ENCODE peak calls at places on chromosomes 11 and 22, in ten cellular contexts. E, H, W, Z, P, F, G, I, O and X are unnamed samples.

GRCh38 chr22:22866381-22867111 is 21.1 kb upstream of the IGLL5 start:
- DNase-seq in H (no peak), W (no peak), G (no peak), Z (no peak), F (peak; percentile 54), P (no peak), O (no peak), E (peak; percentile 25), I (peak; percentile 2), X (no peak)

GRCh38 chr11:69425444-69425843 is 56.0 kb upstream of the LINC01488 start:
- DNase-seq in E (no peak), I (no peak), P (no peak), Z (no peak), F (no peak), O (no peak), G (no peak), W (no peak), H (no peak), X (no peak)

GRCh38 chr22:46149998-46150549 is at the start of gene PPARA:
- DNase-seq in G (peak; percentile 22), Z (peak; percentile 83), W (peak; percentile 51), P (peak; percentile 94), O (no peak), H (peak; percentile 39), I (peak; percentile 69), E (peak; percentile 65), F (peak; percentile 96), X (peak; percentile 91)

GRCh38 chr22:26958378-26958777 is 301.0 kb downstream of the MIAT start:
- DNase-seq in I (no peak), O (no peak), E (no peak), F (no peak), P (no peak), G (no peak), W (no peak), Z (no peak), H (no peak), X (no peak)

GRCh38 chr11:63020671-63021255 is 5.1 kb upstream of the SLC22A8 start:
- DNase-seq in H (no peak), Z (no peak), I (peak; percentile 12), E (no peak), G (peak; percentile 56), W (peak; percentile 31), P (peak; percentile 35), F (peak; percentile 55), O (no peak), X (peak; percentile 27)

GRCh38 chr11:128904872-128905344 is 13.8 kb downstream of the KCNJ5 start:
- DNase-seq in G (no peak), O (no peak), W (peak; percentile 6), P (peak; percentile 55), H (peak; percentile 32), I (peak; percentile 26), F (peak; percentile 18), Z (no peak), E (peak; percentile 40), X (no peak)

GRCh38 chr11:123371506-123372297 is 58.4 kb upstream of the GRAMD1B start:
- DNase-seq in Z (no peak), I (no peak), W (no peak), E (no peak), F (no peak), O (no peak), H (no peak), G (no peak), P (no peak), X (no peak)

GRCh38 chr11:113677648-113678047 is 28.5 kb downstream of the TMPRSS5 start:
- DNase-seq in F (no peak), P (no peak), G (no peak), I (no peak), Z (no peak), H (no peak), O (no peak), E (no peak), W (no peak), X (no peak)

GRCh38 chr11:46393231-46393616 is 1.6 kb upstream of the CHRM4 start:
- DNase-seq in I (no peak), Z (no peak), W (no peak), H (no peak), E (no peak), F (no peak), O (no peak), P (no peak), G (no peak), X (no peak)

GRCh38 chr11:46392421-46393230 is 1.1 kb upstream of the CHRM4 start:
- DNase-seq in F (peak; percentile 94), W (peak; percentile 74), O (no peak), Z (peak; percentile 59), G (no peak), E (peak; percentile 71), H (peak; percentile 76), I (peak; percentile 66), P (peak; percentile 85), X (peak; percentile 95)

GRCh38 chr11:46390331-46391171 is 1.0 kb downstream of the CHRM4 start:
- DNase-seq in I (no peak), F (peak; percentile 18), P (no peak), O (no peak), E (no peak), Z (no peak), H (no peak), W (no peak), G (no peak), X (no peak)

GRCh38 chr11:46391186-46391577 is 394 bp downstream of the CHRM4 start:
- DNase-seq in W (no peak), H (no peak), Z (no peak), P (no peak), I (no peak), G (no peak), O (no peak), F (no peak), E (no peak), X (no peak)

GRCh38 chr11:46391578-46392420 is at the start of gene CHRM4:
- DNase-seq in E (no peak), O (no peak), G (no peak), H (no peak), W (peak; percentile 65), F (peak; percentile 93), Z (no peak), I (no peak), P (no peak), X (peak; percentile 84)
- TF ChIP-seq CTCF in E (peak; percentile 17), O (peak; percentile 37), G (peak; percentile 33), H (peak; percentile 46), W (peak; percentile 74), F (peak; percentile 62), Z (no peak), I (peak; percentile 36), P (no peak), X (peak; percentile 72)

GRCh38 chr22:50695421-50696250 is 23.0 kb downstream of the SHANK3 start:
- DNase-seq in H (no peak), O (no peak), Z (peak; percentile 44), P (no peak), E (no peak), I (no peak), F (no peak), G (no peak), W (no peak), X (no peak)

GRCh38 chr22:50698546-50698945 is 25.9 kb downstream of the SHANK3 start:
- DNase-seq in O (no peak), P (no peak), H (no peak), Z (no peak), W (no peak), E (no peak), F (no peak), I (no peak), G (no peak), X (no peak)

GRCh38 chr22:50697667-50698506 is 25.3 kb downstream of the SHANK3 start:
- DNase-seq in Z (no peak), F (no peak), G (no peak), O (no peak), P (no peak), E (no peak), H (no peak), I (no peak), W (no peak), X (no peak)

GRCh38 chr22:50696251-50696798 is 23.7 kb downstream of the SHANK3 start:
- DNase-seq in E (no peak), F (no peak), W (no peak), G (no peak), P (no peak), H (no peak), Z (no peak), O (no peak), I (no peak), X (no peak)

DNA sequence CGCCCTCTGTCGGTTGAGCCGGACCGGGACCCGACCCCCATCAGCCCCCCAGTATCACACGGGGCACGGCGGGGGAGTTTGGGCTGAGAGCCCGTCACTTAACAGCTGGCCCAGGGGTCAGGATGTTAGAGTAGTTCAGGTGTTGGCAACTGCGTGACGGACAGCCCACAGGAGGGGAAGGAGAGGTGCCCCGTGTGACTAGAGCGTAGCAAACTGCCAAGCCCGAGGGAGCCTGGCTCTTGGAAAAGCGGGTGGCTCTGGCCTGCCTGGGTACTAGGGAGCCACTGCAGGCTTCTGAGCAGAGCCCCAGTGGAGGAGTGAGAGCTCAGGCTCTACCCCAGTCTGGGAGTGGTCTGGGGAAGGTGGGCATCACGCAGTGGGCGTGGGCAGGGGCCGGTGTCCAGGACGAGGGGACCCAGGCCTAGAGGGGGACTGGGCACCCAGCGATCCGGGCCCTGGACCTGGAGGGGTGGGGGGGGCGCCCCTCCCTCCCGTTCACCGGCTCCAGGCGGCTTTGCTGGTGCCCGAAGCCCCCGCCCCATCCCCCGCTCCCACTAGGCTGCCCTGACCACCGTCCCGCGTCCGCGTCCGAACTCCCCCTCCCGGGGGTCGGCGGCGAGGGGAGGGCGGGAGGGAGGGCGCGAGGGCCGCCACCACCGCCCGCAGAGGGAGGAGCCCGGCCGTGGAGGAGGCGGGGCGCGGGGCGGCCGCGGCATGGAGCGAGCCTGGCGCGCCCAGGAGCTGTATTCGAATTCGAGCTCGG is 24.4 kb downstream of the SHANK3 start:
- DNase-seq in E (no peak), O (no peak), I (peak; percentile 8), H (no peak), P (no peak), F (peak; percentile 39), Z (no peak), G (no peak), W (no peak), X (no peak)
- H3K4me3 ChIP-seq in E (peak overlapping the region; percentile 53), O (peak overlapping the region; percentile 11), I (peak overlapping the region; percentile 32), H (peak overlapping the region; percentile 42), P (peak overlapping the region; percentile 16), F (no peak overlapping the region), Z (no peak overlapping the region), G (peak overlapping the region; percentile 54), W (peak overlapping the region; percentile 66), X (peak overlapping the region; percentile 48)

GRCh38 chr11:12482839-12483238 is 105.5 kb downstream of the PARVA start:
- DNase-seq in F (no peak), W (no peak), G (no peak), P (no peak), I (no peak), E (no peak), Z (no peak), H (no peak), O (no peak), X (no peak)

GRCh38 chr11:12483604-12484003 is 106.2 kb downstream of the PARVA start:
- DNase-seq in G (no peak), F (no peak), W (no peak), H (no peak), E (no peak), Z (no peak), O (no peak), I (no peak), P (no peak), X (no peak)

GRCh38 chr11:12489246-12489772 is 111.9 kb downstream of the PARVA start:
- DNase-seq in W (no peak), F (no peak), I (no peak), H (no peak), Z (no peak), O (no peak), G (no peak), P (no peak), E (no peak), X (no peak)

GRCh38 chr11:12480401-12480800 is 103.0 kb downstream of the PARVA start:
- DNase-seq in G (no peak), Z (no peak), O (no peak), I (no peak), F (no peak), W (no peak), H (no peak), E (no peak), P (no peak), X (no peak)

DNA sequence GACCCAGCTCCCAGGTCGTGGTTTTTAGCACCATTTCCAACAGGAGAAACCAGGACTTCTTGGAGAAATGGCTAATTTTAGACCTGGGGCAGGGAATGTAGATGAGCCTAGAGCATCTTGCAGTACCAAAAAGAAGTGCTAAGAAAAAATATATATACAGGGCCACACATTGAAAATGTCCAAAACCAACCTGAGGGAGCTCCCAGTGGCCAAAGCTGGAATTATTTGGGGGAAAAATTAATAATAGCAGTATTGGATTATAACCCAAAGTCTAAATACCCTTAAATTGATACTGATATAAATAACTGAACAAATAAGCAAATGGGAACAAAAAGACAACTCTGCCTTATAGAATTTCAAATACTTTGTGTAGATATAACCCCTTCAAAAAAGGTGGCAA is 108.0 kb downstream of the PARVA start:
- DNase-seq in E (no peak), P (no peak), Z (no peak), G (no peak), O (no peak), H (no peak), W (no peak), F (no peak), I (peak; percentile 31), X (no peak)
- TF ChIP-seq CTCF in E (peak; percentile 62), P (no peak), Z (no peak), G (no peak), O (peak; percentile 46), H (peak; percentile 47), W (peak; percentile 28), F (peak; percentile 46), I (peak; percentile 69), X (peak; percentile 29)

GRCh38 chr11:37504066-37504611 is 906.1 kb upstream of the RAG2 start:
- DNase-seq in Z (no peak), W (no peak), H (peak; percentile 90), E (peak; percentile 93), O (peak; percentile 32), P (no peak), I (peak; percentile 92), G (no peak), F (no peak), X (peak; percentile 51)

GRCh38 chr11:37504925-37505324 is 906.9 kb upstream of the RAG2 start:
- DNase-seq in I (peak; percentile 96), O (peak; percentile 19), F (no peak), W (no peak), H (peak; percentile 77), Z (no peak), P (no peak), G (no peak), E (peak; percentile 96), X (peak; percentile 12)

GRCh38 chr11:37503411-37504065 is 905.5 kb upstream of the RAG2 start:
- DNase-seq in O (no peak), F (no peak), P (no peak), Z (no peak), I (peak; percentile 17), E (no peak), H (no peak), W (no peak), G (no peak), X (no peak)

GRCh38 chr11:37500425-37500824 is 902.4 kb upstream of the RAG2 start:
- DNase-seq in H (no peak), O (no peak), P (no peak), G (no peak), F (no peak), W (no peak), E (no peak), Z (no peak), I (peak; percentile 75), X (no peak)

GRCh38 chr11:37502202-37502601 is 904.2 kb upstream of the RAG2 start:
- DNase-seq in H (peak; percentile 19), F (no peak), Z (no peak), P (no peak), O (no peak), G (no peak), E (peak; percentile 25), W (no peak), I (no peak), X (no peak)
- H3K4me3 ChIP-seq in H (no peak overlapping the region), F (no peak overlapping the region), Z (no peak overlapping the region), P (no peak overlapping the region), O (no peak overlapping the region), G (no peak overlapping the region), E (no peak overlapping the region), W (no peak overlapping the region), I (no peak overlapping the region), X (no peak overlapping the region)